ENCODE peak calls at places on chromosomes 16 and 17, in six cellular contexts. F, V, J, Z, Y and X are unnamed samples.

GRCh38 chr17:4968166-4968915 is 724 bp upstream of the SPAG7 start:
- DNase-seq in V (no peak), J (no peak), F (no peak), Z (no peak), Y (peak; percentile 59), X (no peak)

GRCh38 chr16:84598391-84598750 is 19.5 kb downstream of the COTL1 start:
- DNase-seq in J (no peak), F (no peak), V (no peak), Z (no peak), Y (no peak), X (no peak)

GRCh38 chr17:82497483-82498405 is 21.8 kb upstream of the FOXK2 start:
- DNase-seq in J (no peak), Y (peak; percentile 59), V (peak; percentile 36), F (no peak), Z (peak; percentile 69), X (peak; percentile 39)

GRCh38 chr17:41301916-41302901 is at the start of gene KRTAP29-1:
- DNase-seq in J (no peak), F (no peak), Y (no peak), Z (no peak), V (peak; percentile 51), X (no peak)

GRCh38 chr16:65895906-65896305 is 470.6 kb upstream of the CDH5 start:
- DNase-seq in J (no peak), F (no peak), V (no peak), Y (no peak), Z (no peak), X (no peak)

GRCh38 chr16:68264128-68265077 is at the start of gene SLC7A6:
- DNase-seq in F (peak; percentile 79), Y (peak; percentile 81), J (peak; percentile 74), Z (peak; percentile 88), V (peak; percentile 80), X (peak; percentile 82)

GRCh38 chr17:29837531-29837930 is 92.5 kb downstream of the SSH2 start:
- DNase-seq in Y (no peak), V (no peak), Z (no peak), F (peak; percentile 74), J (no peak), X (peak; percentile 38)

GRCh38 chr17:10875984-10876555 is 38.2 kb upstream of the PIRT start:
- DNase-seq in Z (peak; percentile 51), Y (peak; percentile 83), V (peak; percentile 32), J (no peak), F (peak; percentile 63), X (peak; percentile 62)

GRCh38 chr17:45677770-45678169 is 106.3 kb upstream of the CRHR1 start:
- DNase-seq in Y (no peak), Z (no peak), J (no peak), V (no peak), F (no peak), X (no peak)

GRCh38 chr16:6969594-6969993 is 363.1 kb upstream of the RBFOX1 start:
- DNase-seq in V (no peak), Z (no peak), Y (peak; percentile 1), J (no peak), F (no peak), X (no peak)

GRCh38 chr16:85234310-85235235 is 122.3 kb upstream of the CIBAR2 start:
- DNase-seq in F (peak; percentile 51), J (no peak), Z (peak; percentile 65), V (peak; percentile 76), Y (peak; percentile 97), X (peak; percentile 57)

GRCh38 chr16:28192811-28193529 is 18.8 kb downstream of the XPO6 start:
- DNase-seq in F (peak; percentile 42), V (no peak), Y (no peak), Z (peak; percentile 43), J (peak; percentile 62), X (peak; percentile 28)

GRCh38 chr16:86965840-86966239 is 351.4 kb downstream of the C16orf95 start:
- DNase-seq in F (no peak), V (no peak), Z (no peak), Y (no peak), J (no peak), X (no peak)

GRCh38 chr17:17042851-17043667 is 802 bp downstream of the MPRIP start:
- DNase-seq in F (no peak), Z (peak; percentile 62), J (no peak), V (no peak), Y (peak; percentile 54), X (no peak)

GRCh38 chr17:74671031-74671771 is 41.5 kb downstream of the CD300LF start:
- DNase-seq in Y (peak; percentile 98), V (peak; percentile 84), J (peak; percentile 57), Z (peak; percentile 81), F (peak; percentile 64), X (peak; percentile 80)

GRCh38 chr17:8892338-8892690 is 24.8 kb upstream of the PIK3R6 start:
- DNase-seq in F (no peak), Z (no peak), Y (no peak), J (no peak), V (no peak), X (no peak)

GRCh38 chr17:56146005-56146404 is 7.3 kb upstream of the ANKFN1 start:
- DNase-seq in Z (no peak), V (no peak), F (no peak), Y (no peak), J (no peak), X (no peak)
- H3K4me1 ChIP-seq in Z (no peaks in the 10 kb centered on the region), V (no peaks in the 10 kb centered on the region), F (no peaks in the 10 kb centered on the region), Y (peaks cover 4% of the 10 kb centered on the region), J (no peaks in the 10 kb centered on the region), X (no peaks in the 10 kb centered on the region)

GRCh38 chr17:35257080-35257701 is 14.3 kb downstream of the SLFN5 start:
- DNase-seq in F (peak; percentile 89), Z (peak; percentile 69), Y (peak; percentile 6), J (no peak), V (peak; percentile 37), X (peak; percentile 74)

GRCh38 chr17:35259001-35259400 is 16.1 kb downstream of the SLFN5 start:
- DNase-seq in Z (no peak), F (no peak), V (no peak), Y (no peak), J (no peak), X (no peak)

GRCh38 chr17:35255316-35255715 is 12.4 kb downstream of the SLFN5 start:
- DNase-seq in Y (no peak), J (no peak), F (no peak), Z (no peak), V (no peak), X (no peak)

GRCh38 chr17:35254107-35254802 is 11.4 kb downstream of the SLFN5 start:
- DNase-seq in Y (no peak), Z (no peak), F (peak; percentile 54), J (no peak), V (no peak), X (peak; percentile 58)

DNA sequence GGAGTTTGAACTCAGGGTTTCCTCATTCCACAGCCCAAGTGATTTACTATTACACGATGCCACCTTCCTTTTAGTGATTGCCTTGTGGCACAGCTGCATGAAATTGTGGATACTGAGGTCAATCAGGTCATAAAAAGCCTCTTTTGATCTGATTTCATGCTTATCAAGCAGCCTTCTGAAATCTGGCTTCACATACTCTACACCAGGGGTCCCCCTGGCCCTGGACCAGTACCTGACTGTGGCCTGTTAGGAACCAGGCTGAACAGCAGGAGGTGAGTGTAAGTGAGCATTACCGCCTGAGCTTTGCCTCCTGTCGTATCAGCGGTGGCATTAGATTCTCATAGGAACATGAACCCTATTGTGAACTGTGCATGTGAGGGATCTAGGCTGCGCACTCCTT is 13.8 kb downstream of the SLFN5 start:
- DNase-seq in Y (peak; percentile 42), J (no peak), Z (no peak), F (no peak), V (no peak), X (no peak)
- H3K4me3 ChIP-seq in Y (no peak overlapping the region), J (no peak overlapping the region), Z (no peak overlapping the region), F (no peak overlapping the region), V (no peak overlapping the region), X (no peak overlapping the region)

DNA sequence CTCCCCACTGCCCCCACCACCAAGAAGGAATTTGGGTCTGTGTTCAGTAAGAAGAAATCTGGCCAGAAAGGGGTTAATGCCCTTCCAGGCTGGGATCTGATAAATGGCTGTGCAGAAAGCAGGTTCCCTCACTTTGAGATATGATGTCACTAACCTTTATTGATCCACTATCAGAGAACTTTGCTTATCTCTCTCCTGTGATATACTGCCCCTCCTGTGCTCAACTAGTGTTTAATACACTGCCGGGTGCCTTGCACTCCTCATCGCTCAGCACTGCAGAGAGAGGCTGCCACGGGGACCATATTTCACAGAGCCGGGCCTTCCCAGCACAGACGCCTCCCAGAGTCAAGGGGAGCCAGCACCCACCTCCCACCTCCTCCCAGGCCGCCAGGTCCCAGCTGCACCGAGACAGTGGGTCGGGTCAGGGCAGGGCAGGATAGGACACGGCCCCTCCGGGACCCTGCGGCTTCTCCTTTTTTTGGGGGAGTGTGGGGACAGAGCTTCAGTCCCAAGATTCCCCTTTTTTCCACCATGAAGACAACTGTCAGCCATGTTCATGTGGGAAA is 20.2 kb downstream of the ZFHX3 start:
- DNase-seq in J (no peak), V (no peak), Z (no peak), Y (no peak), F (no peak), X (no peak)
- H3K4me1 ChIP-seq in J (no peaks in the 10 kb centered on the region), V (peaks cover 74% of the 10 kb centered on the region), Z (peaks cover 4% of the 10 kb centered on the region), Y (peaks cover 19% of the 10 kb centered on the region), F (peaks cover 29% of the 10 kb centered on the region), X (no peaks in the 10 kb centered on the region)

GRCh38 chr17:66386789-66387351 is 84.5 kb downstream of the PRKCA start:
- DNase-seq in F (no peak), J (no peak), Y (no peak), Z (no peak), V (no peak), X (no peak)
- H3K4me3 ChIP-seq in F (no peak overlapping the region), J (no peak overlapping the region), Y (no peak overlapping the region), Z (no peak overlapping the region), V (no peak overlapping the region), X (no peak overlapping the region)